ENCODE peak calls at places on chromosomes 13 and 19, in five cellular contexts. One of them, this sample, is unnamed.

GRCh38 chr19:40578442-40578908 is 1.8 kb downstream of the SHKBP1 start:
- DNase-seq in psoas muscle: no peak
- DNase-seq in foreskin keratinocyte: no peak
- DNase-seq in heart left ventricle: no peak
- DNase-seq in breast epithelium: no peak
- DNase-seq in this sample: no peak

GRCh38 chr13:26019881-26020535 is 31.8 kb downstream of the SHISA2 start:
- DNase-seq in foreskin keratinocyte: peak; percentile 64
- DNase-seq in breast epithelium: no peak
- DNase-seq in heart left ventricle: no peak
- DNase-seq in psoas muscle: no peak
- DNase-seq in this sample: no peak

GRCh38 chr19:15464394-15465385 is at the start of gene RASAL3:
- DNase-seq in breast epithelium: no peak
- DNase-seq in heart left ventricle: no peak
- DNase-seq in foreskin keratinocyte: no peak
- DNase-seq in psoas muscle: peak; percentile 57
- DNase-seq in this sample: peak; percentile 81

GRCh38 chr19:35908977-35909683 is 1.0 kb upstream of the TYROBP start:
- DNase-seq in breast epithelium: peak; percentile 40
- DNase-seq in foreskin keratinocyte: no peak
- DNase-seq in psoas muscle: peak; percentile 84
- DNase-seq in heart left ventricle: peak; percentile 79
- DNase-seq in this sample: peak; percentile 54

GRCh38 chr19:10551698-10552301 is 8.1 kb downstream of the ATG4D start:
- DNase-seq in foreskin keratinocyte: peak; percentile 58
- DNase-seq in breast epithelium: no peak
- DNase-seq in heart left ventricle: no peak
- DNase-seq in psoas muscle: no peak
- DNase-seq in this sample: peak; percentile 34

GRCh38 chr13:30898721-30899188 is 7.3 kb upstream of the MEDAG start:
- DNase-seq in foreskin keratinocyte: peak; percentile 42
- DNase-seq in heart left ventricle: peak; percentile 62
- DNase-seq in psoas muscle: no peak
- DNase-seq in breast epithelium: no peak
- DNase-seq in this sample: no peak

GRCh38 chr19:20279516-20279915 is 112.5 kb downstream of the ZNF486 start:
- DNase-seq in psoas muscle: no peak
- DNase-seq in breast epithelium: no peak
- DNase-seq in foreskin keratinocyte: no peak
- DNase-seq in heart left ventricle: no peak
- DNase-seq in this sample: no peak

GRCh38 chr19:51811344-51811743 is 16.4 kb downstream of the FPR3 start:
- DNase-seq in heart left ventricle: peak; percentile 34
- DNase-seq in breast epithelium: no peak
- DNase-seq in psoas muscle: peak; percentile 67
- DNase-seq in foreskin keratinocyte: no peak
- DNase-seq in this sample: no peak

GRCh38 chr19:17847538-17848366 is at the start of gene JAK3:
- DNase-seq in foreskin keratinocyte: no peak
- DNase-seq in breast epithelium: no peak
- DNase-seq in psoas muscle: no peak
- DNase-seq in heart left ventricle: peak; percentile 71
- DNase-seq in this sample: peak; percentile 89

GRCh38 chr13:45206340-45206739 is 5.5 kb upstream of the KCTD4 start:
- DNase-seq in breast epithelium: no peak
- DNase-seq in foreskin keratinocyte: peak; percentile 98
- DNase-seq in heart left ventricle: no peak
- DNase-seq in psoas muscle: no peak
- DNase-seq in this sample: peak; percentile 16

GRCh38 chr19:48737360-48737998 is 2.9 kb downstream of the RASIP1 start:
- DNase-seq in foreskin keratinocyte: no peak
- DNase-seq in heart left ventricle: peak; percentile 45
- DNase-seq in breast epithelium: no peak
- DNase-seq in psoas muscle: no peak
- DNase-seq in this sample: no peak

GRCh38 chr13:52703482-52703881 is 36.1 kb downstream of the CNMD start:
- DNase-seq in psoas muscle: no peak
- DNase-seq in breast epithelium: no peak
- DNase-seq in foreskin keratinocyte: no peak
- DNase-seq in heart left ventricle: no peak
- DNase-seq in this sample: no peak

GRCh38 chr19:29660835-29661234 is 4.4 kb upstream of the PLEKHF1 start:
- DNase-seq in breast epithelium: no peak
- DNase-seq in psoas muscle: no peak
- DNase-seq in heart left ventricle: no peak
- DNase-seq in foreskin keratinocyte: no peak
- DNase-seq in this sample: no peak

GRCh38 chr13:98784666-98785065 is 32.2 kb upstream of the SLC15A1 start:
- DNase-seq in breast epithelium: no peak
- DNase-seq in heart left ventricle: no peak
- DNase-seq in psoas muscle: no peak
- DNase-seq in foreskin keratinocyte: no peak
- DNase-seq in this sample: no peak

GRCh38 chr13:23630349-23631093 is 60.3 kb downstream of the TNFRSF19 start:
- DNase-seq in heart left ventricle: no peak
- DNase-seq in breast epithelium: no peak
- DNase-seq in foreskin keratinocyte: no peak
- DNase-seq in psoas muscle: no peak
- DNase-seq in this sample: no peak

GRCh38 chr13:72891423-72891822 is 109.5 kb downstream of the PIBF1 start:
- DNase-seq in heart left ventricle: no peak
- DNase-seq in foreskin keratinocyte: no peak
- DNase-seq in psoas muscle: no peak
- DNase-seq in breast epithelium: no peak
- DNase-seq in this sample: no peak

GRCh38 chr19:31054430-31054829 is 294.8 kb downstream of the TSHZ3 start:
- DNase-seq in heart left ventricle: peak; percentile 38
- DNase-seq in psoas muscle: no peak
- DNase-seq in breast epithelium: no peak
- DNase-seq in foreskin keratinocyte: peak; percentile 52
- DNase-seq in this sample: no peak

GRCh38 chr19:53870485-53870844 is 2.8 kb downstream of the MYADM start:
- DNase-seq in psoas muscle: no peak
- DNase-seq in heart left ventricle: no peak
- DNase-seq in foreskin keratinocyte: no peak
- DNase-seq in breast epithelium: no peak
- DNase-seq in this sample: peak; percentile 56

GRCh38 chr19:13487985-13488384 is 18.3 kb downstream of the CACNA1A start:
- DNase-seq in foreskin keratinocyte: no peak
- DNase-seq in breast epithelium: no peak
- DNase-seq in heart left ventricle: no peak
- DNase-seq in psoas muscle: no peak
- DNase-seq in this sample: no peak

GRCh38 chr13:91162180-91162579 is 185.3 kb upstream of the MIR17HG start:
- DNase-seq in breast epithelium: no peak
- DNase-seq in psoas muscle: no peak
- DNase-seq in foreskin keratinocyte: no peak
- DNase-seq in heart left ventricle: no peak
- DNase-seq in this sample: no peak

DNA sequence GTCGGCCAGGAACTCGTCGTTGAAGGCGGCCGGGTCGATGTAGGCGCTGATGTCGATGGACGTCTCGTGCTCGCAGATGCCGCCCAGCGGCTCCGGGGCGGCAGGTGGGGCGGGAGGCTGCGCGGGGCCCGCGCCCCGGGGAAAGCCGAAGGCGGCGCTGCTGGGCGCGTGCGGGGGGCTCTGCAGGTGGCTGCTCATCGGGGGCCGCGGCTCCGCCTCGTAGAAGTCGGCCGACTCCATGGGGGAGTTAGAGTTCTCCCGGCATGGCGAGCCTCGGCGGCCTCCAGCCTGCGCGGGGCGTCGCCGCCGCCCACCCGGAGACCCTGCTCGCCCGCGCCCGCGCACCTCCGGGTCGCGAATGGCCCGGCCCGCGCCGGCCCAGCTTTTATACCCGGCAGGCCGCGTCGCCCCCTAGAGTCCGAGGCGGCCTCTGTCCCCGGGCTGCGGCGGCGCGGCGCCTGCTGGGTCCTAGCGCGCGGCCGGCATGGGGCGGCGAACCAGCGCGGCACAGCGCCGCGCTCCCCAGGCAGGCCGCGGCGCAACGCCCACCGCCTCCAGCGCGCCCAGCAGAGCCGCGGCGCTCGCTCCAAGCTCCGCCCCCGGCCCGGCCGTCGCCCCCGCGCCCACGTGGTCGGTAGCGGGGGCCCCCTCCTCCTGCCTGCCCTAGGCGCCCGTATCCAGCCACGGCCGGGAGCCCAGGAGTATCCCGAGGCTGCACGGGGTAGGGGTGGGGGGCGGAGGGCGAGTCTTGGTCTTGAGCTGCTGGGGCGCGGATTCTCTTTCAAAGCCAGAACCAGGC is at the start of gene CEBPA:
- DNase-seq in psoas muscle: peak; percentile 93
- DNase-seq in heart left ventricle: peak; percentile 75
- DNase-seq in foreskin keratinocyte: peak; percentile 42
- DNase-seq in breast epithelium: peak; percentile 68
- DNase-seq in this sample: peak; percentile 95
- TF ChIP-seq CTCF in psoas muscle: peak; percentile 60
- TF ChIP-seq CTCF in heart left ventricle: peak; percentile 63
- TF ChIP-seq CTCF in foreskin keratinocyte: peak; percentile 78
- TF ChIP-seq CTCF in breast epithelium: peak; percentile 72
- TF ChIP-seq CTCF in this sample: peak; percentile 47

GRCh38 chr19:1156305-1156801 is 17.7 kb downstream of the SBNO2 start:
- DNase-seq in heart left ventricle: no peak
- DNase-seq in foreskin keratinocyte: no peak
- DNase-seq in psoas muscle: peak; percentile 68
- DNase-seq in breast epithelium: no peak
- DNase-seq in this sample: no peak

GRCh38 chr19:1156830-1157615 is 17.0 kb downstream of the SBNO2 start:
- DNase-seq in heart left ventricle: no peak
- DNase-seq in psoas muscle: peak; percentile 63
- DNase-seq in foreskin keratinocyte: no peak
- DNase-seq in breast epithelium: no peak
- DNase-seq in this sample: no peak

GRCh38 chr19:1158885-1159448 is 15.1 kb downstream of the SBNO2 start:
- DNase-seq in psoas muscle: peak; percentile 49
- DNase-seq in foreskin keratinocyte: no peak
- DNase-seq in heart left ventricle: no peak
- DNase-seq in breast epithelium: no peak
- DNase-seq in this sample: no peak

GRCh38 chr19:1159864-1160595 is 14.0 kb downstream of the SBNO2 start:
- DNase-seq in psoas muscle: peak; percentile 48
- DNase-seq in foreskin keratinocyte: no peak
- DNase-seq in breast epithelium: no peak
- DNase-seq in heart left ventricle: no peak
- DNase-seq in this sample: no peak

DNA sequence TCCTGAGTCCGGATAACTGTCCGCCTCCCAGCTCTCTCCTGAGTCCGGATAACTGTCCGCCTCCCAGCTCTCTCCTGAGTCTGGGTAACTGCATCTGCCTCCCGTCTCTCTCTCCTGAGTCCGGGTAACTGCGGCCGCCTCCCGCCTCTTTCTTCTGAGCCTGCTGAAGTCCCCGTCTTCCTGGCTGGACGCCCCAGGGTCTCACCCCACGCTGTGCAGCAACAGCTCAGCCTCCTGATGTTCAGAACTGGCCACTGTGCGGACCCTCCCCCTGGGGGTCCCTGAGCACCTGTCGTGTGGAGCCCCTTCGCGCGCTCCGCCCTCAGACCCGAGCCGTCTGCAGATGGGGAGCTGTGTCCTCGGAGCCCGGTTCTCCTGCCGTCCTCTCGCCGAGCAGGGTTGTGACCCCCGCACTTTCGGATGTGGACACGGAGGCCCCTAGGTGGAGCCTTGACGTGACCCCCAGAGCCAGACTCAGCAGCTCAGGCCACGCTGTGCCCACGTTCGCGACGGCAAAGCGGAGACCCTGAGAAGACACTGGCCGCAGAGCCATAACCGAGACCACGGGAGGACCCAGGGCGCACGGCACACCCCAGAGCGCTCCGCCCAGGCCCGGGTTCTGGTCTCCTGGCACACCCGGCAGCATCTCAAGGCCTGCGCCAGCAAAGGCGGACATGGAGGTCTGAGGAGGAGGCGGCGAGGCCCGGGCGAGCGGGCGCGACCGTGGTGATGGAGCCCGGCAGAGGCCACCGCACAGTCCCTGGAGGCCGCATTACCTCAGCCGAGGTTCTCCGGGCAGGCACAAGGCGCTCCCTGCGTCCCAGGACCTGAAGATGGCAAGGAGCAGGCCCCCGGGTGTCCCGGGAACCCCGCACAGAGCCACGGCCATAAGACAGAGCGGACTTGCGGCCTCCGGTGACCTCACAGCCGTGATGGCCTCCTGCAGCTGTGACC is 15.9 kb downstream of the SBNO2 start:
- DNase-seq in foreskin keratinocyte: no peak
- DNase-seq in psoas muscle: peak; percentile 54
- DNase-seq in heart left ventricle: no peak
- DNase-seq in breast epithelium: no peak
- DNase-seq in this sample: no peak
- TF ChIP-seq CTCF in foreskin keratinocyte: no peak
- TF ChIP-seq CTCF in psoas muscle: no peak
- TF ChIP-seq CTCF in heart left ventricle: no peak
- TF ChIP-seq CTCF in breast epithelium: no peak
- TF ChIP-seq CTCF in this sample: no peak

GRCh38 chr13:61414136-61414535 is 1.5 kb downstream of the PCDH20 start:
- DNase-seq in psoas muscle: no peak
- DNase-seq in breast epithelium: no peak
- DNase-seq in heart left ventricle: no peak
- DNase-seq in foreskin keratinocyte: no peak
- DNase-seq in this sample: no peak

GRCh38 chr13:61414686-61415664 is 674 bp downstream of the PCDH20 start:
- DNase-seq in psoas muscle: peak; percentile 40
- DNase-seq in foreskin keratinocyte: peak; percentile 56
- DNase-seq in heart left ventricle: peak; percentile 64
- DNase-seq in breast epithelium: no peak
- DNase-seq in this sample: no peak

GRCh38 chr13:61413572-61413971 is 2.1 kb downstream of the PCDH20 start:
- DNase-seq in psoas muscle: peak; percentile 30
- DNase-seq in heart left ventricle: no peak
- DNase-seq in foreskin keratinocyte: no peak
- DNase-seq in breast epithelium: no peak
- DNase-seq in this sample: no peak

GRCh38 chr13:61410266-61410665 is 5.4 kb downstream of the PCDH20 start:
- DNase-seq in breast epithelium: no peak
- DNase-seq in psoas muscle: no peak
- DNase-seq in foreskin keratinocyte: no peak
- DNase-seq in heart left ventricle: no peak
- DNase-seq in this sample: no peak

GRCh38 chr13:61410669-61411297 is 4.9 kb downstream of the PCDH20 start:
- DNase-seq in breast epithelium: no peak
- DNase-seq in foreskin keratinocyte: peak; percentile 6
- DNase-seq in heart left ventricle: no peak
- DNase-seq in psoas muscle: no peak
- DNase-seq in this sample: peak; percentile 31
- TF ChIP-seq CTCF in breast epithelium: no peak
- TF ChIP-seq CTCF in foreskin keratinocyte: peak; percentile 71
- TF ChIP-seq CTCF in heart left ventricle: peak; percentile 45
- TF ChIP-seq CTCF in psoas muscle: peak; percentile 24
- TF ChIP-seq CTCF in this sample: no peak

DNA sequence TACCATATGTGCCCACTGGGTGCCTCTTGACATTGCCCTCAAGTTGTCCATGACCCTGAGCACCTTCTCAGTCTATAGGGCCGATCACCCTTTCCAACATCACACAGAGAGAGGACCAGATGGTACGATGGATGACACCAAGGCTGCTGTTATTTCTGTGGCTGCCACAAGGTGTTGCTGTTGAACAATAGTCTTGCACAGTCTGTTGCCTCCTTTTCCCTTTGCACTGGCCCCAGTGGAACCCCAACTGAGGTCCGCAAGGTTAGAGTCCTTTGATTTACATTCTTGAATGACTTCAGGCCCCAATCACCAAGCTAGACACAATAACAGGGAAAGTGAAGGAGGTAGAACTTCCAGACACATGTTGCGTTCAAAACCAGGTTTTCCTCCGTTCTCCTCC is 52.0 kb downstream of the TINCR start:
- DNase-seq in psoas muscle: no peak
- DNase-seq in foreskin keratinocyte: no peak
- DNase-seq in heart left ventricle: no peak
- DNase-seq in breast epithelium: no peak
- DNase-seq in this sample: no peak
- TF ChIP-seq CTCF in psoas muscle: no peak
- TF ChIP-seq CTCF in foreskin keratinocyte: peak; percentile 45
- TF ChIP-seq CTCF in heart left ventricle: no peak
- TF ChIP-seq CTCF in breast epithelium: no peak
- TF ChIP-seq CTCF in this sample: no peak

This sample was measured in GM20000.